ENCODE peak calls at places on chromosomes 13 and 19, in six cellular contexts. H, R, M, G, L and U are unnamed samples.

GRCh38 chr13:94784066-94784465 is 71.7 kb upstream of the SOX21 start:
- DNase-seq in G (no peak), M (peak), H (no peak), R (peak), L (no peak), U (peak)

GRCh38 chr19:43678512-43678911 is 8.5 kb upstream of the PLAUR start:
- DNase-seq in R (no peak), L (no peak), H (no peak), M (no peak), G (no peak), U (no peak)

GRCh38 chr19:6105444-6105843 is 4.9 kb downstream of the RFX2 start:
- DNase-seq in G (no peak), M (no peak), L (no peak), H (no peak), R (no peak), U (no peak)

GRCh38 chr13:24269803-24270202 is 39.6 kb upstream of the C1QTNF9 start:
- DNase-seq in L (no peak), G (no peak), R (peak), M (no peak), H (no peak), U (no peak)

GRCh38 chr19:29927944-29928669 is 13.9 kb upstream of the URI1 start:
- DNase-seq in L (no peak), G (no peak), H (no peak), M (no peak), R (no peak), U (no peak)

GRCh38 chr13:79837741-79838450 is 356.9 kb downstream of the NDFIP2 start:
- DNase-seq in L (no peak), R (peak), G (peak), H (no peak), M (peak), U (peak)

GRCh38 chr19:3178377-3178972 is at the start of gene S1PR4:
- DNase-seq in M (no peak), R (no peak), G (no peak), L (no peak), H (no peak), U (no peak)

GRCh38 chr13:49110122-49110831 is 109.9 kb upstream of the MLNR start:
- DNase-seq in G (peak), H (peak), R (peak), M (peak), L (peak), U (peak)

GRCh38 chr13:46647514-46648065 is 94.6 kb downstream of the LRCH1 start:
- DNase-seq in L (no peak), R (no peak), G (no peak), M (no peak), H (no peak), U (no peak)

GRCh38 chr19:30669329-30670010 is 297.3 kb downstream of the ZNF536 start:
- DNase-seq in G (peak), L (no peak), M (peak), H (peak), R (peak), U (peak)

GRCh38 chr13:32334676-32335075 is 19.4 kb downstream of the BRCA2 start:
- DNase-seq in G (no peak), H (no peak), L (no peak), M (peak), R (peak), U (peak)

GRCh38 chr19:45677351-45678230 is 9.6 kb downstream of the GIPR start:
- DNase-seq in R (peak), L (no peak), M (peak), H (peak), G (peak), U (peak)

GRCh38 chr19:16098416-16098768 is 13.3 kb upstream of the RAB8A start:
- DNase-seq in H (no peak), R (no peak), G (no peak), M (no peak), L (no peak), U (no peak)
- H3K4me3 ChIP-seq in H (no peak), R (no peak), G (no peak), M (no peak), L (no peak), U (no peak)

DNA sequence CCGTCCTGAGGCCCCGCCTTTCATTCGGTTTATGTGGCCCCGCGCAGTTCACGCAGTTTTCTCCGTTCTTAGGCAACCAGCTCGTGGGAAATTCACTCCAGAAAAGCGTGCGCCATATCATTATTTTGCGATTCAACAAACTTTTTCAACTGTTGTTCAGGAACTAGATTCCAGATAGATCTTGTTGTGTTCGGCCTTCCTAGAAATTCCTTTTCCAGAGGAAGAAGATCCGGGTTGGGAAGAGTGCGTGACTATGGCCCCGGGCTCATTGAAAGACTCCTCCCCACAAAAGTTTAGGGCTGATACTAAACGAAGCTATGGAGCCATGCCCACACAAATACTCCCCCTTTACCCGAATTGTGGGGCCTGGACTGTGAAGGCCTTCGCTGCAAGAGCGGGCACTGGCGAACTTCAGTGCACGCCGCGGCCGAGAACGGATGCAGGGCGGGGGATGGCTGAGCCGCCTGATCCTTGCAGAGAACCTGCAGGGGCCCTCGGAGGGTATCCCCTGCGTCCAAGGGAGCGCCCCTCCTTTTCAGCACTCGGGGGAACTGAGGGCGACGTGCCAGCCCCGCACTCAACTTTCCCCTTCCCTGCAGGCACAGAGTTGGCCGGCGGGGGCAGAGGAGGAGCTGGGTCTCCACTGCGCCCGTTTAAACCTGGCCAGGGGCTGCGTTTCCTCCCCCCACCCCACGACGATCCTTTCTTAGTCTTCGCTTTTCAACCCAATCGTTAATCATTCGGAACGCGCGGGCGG is 904 bp upstream of the SOX1 start:
- DNase-seq in L (no peak), R (no peak), G (peak), M (no peak), H (no peak), U (no peak)
- H3K4me3 ChIP-seq in L (peak), R (no peak), G (peak), M (no peak), H (peak), U (no peak)

DNA sequence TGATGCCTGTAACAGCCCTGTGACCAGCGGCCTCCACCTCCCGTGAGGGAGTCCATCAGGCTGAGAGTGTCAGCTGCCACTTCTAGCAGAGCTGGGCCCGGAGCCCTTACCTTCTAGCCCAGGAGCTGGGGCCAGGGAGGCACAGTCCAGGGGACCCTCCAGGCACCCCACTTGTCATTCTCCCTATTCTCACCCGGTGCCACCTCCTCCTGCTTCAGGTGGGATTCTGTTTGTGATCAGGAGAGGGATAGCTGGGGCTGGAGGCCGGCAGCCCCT is 4.1 kb downstream of the RASA3 start:
- DNase-seq in L (no peak), G (no peak), R (no peak), H (no peak), M (no peak), U (no peak)
- H3K4me3 ChIP-seq in L (peak), G (peak), R (peak), H (peak), M (peak), U (no peak)

DNA sequence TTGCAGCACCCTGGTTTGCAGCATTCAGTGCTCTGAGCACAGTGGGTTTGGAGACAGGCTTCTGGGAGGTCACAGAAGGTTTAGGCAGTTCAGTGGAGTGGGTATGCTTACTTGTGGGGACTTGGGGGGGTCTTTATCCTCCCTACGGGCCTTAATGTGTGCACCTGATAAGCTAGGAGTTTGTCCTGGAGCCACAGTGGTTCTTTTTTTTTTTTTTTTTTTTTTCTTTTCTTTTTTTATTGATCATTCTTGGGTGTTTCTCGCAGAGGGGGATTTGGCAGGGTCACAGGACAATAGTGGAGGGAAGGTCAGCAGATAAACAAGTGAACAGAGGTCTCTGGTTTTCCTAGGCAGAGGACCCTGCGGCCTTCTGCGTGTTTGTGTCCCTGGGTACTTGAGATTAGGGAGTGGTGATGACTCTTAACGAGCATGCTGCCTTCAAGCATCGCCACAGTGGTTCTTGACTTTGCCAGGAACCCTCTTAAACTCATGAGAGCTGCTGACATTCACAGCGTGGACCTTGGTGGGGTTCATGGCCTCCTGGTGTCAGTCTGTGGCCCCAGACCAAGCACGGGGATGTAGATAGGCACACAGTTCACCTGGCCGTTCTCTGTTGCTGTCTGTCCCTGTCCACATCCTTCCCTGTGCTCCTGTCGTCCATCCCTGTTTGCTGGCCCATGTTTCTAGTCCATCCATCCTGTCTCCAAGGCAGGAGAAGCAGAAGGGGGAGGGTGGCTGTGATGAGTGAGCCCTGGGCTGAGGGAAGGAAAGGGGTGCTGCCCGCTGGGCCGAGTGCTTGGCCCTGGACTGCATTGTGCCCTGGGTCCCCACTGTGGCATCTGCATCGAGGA is 2.7 kb downstream of the EGLN2 start:
- DNase-seq in R (no peak), L (no peak), G (no peak), M (no peak), H (no peak), U (no peak)
- H3K4me3 ChIP-seq in R (peak), L (peak), G (peak), M (peak), H (peak), U (peak)

GRCh38 chr13:82829040-82829439 is 1053.2 kb downstream of the SLITRK1 start:
- DNase-seq in L (no peak), M (no peak), H (no peak), G (no peak), R (no peak), U (no peak)

GRCh38 chr13:82833928-82834327 is 1048.3 kb downstream of the SLITRK1 start:
- DNase-seq in R (no peak), L (no peak), G (no peak), H (no peak), M (peak), U (peak)
- H3K4me3 ChIP-seq in R (no peak), L (no peak), G (no peak), H (no peak), M (no peak), U (no peak)

GRCh38 chr13:113951246-113951999 is 22.5 kb downstream of the C13orf46 start:
- DNase-seq in R (peak), G (peak), H (peak), L (peak), M (peak), U (peak)
- H3K4me3 ChIP-seq in R (no peak), G (no peak), H (peak), L (peak), M (no peak), U (no peak)

DNA sequence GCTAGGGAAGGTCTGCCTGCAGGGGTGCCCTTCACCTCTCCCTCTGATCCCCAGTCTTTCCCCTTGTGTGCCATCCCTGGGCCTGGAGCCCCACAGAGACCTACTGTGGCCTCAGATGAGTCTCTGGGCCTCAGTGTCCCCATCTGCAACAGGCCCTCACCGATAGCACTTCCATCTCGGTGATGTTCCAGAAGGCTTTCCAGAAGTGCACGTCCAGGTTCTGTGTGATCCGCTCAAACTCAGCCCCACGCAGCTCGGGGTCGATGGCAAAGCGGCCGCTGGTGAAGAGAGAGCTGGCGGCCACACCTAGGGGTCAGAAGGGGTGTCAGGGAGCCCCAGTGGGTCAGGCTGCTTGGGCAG is 17.7 kb upstream of the CNFN start:
- DNase-seq in M (no peak), L (no peak), R (no peak), G (no peak), H (no peak), U (no peak)
- H3K4me3 ChIP-seq in M (no peak), L (no peak), R (no peak), G (no peak), H (no peak), U (no peak)

DNA sequence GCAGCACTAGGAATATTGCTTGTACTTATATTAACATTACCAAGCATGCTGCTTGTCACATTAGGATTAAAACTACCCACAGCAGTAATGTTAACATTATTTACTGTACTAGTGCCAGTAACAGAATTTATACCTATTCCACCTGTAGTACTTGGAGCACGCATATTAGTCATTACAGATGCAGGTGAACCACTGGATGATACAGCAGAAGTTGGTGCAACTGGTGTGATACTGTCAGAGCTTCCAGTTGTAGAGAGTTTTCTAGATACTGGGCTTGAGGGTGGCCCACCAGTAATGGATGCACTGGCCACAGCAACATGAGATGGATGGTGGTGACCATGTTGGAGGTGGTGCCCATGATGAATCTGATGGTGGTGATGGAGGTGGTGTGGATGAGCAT is 1.1 kb downstream of the TSC22D1 start:
- DNase-seq in H (no peak), G (no peak), M (no peak), R (no peak), L (no peak), U (no peak)
- H3K4me3 ChIP-seq in H (peak), G (peak), M (peak), R (peak), L (peak), U (peak)